ENCODE peak calls at places on chromosomes 2 and 18, in ten cellular contexts. L, I, Z, E, Q, T, J, G, V and H are unnamed samples.
A peak's percentile ranks its signal among the peaks of the same experiment; 100 is the strongest.

GRCh38 chr2:215764441-215765048 is 248.8 kb downstream of the MREG start:
- DNase-seq in L (peak; percentile 58), I (no peak), Z (no peak), E (no peak), Q (no peak), T (no peak), J (no peak), G (no peak), V (peak; percentile 89), H (no peak)

GRCh38 chr2:138180691-138181386 is 216.6 kb downstream of the HNMT start:
- DNase-seq in L (peak; percentile 10), I (no peak), Z (peak; percentile 29), E (no peak), Q (no peak), T (no peak), J (no peak), G (no peak), V (no peak), H (no peak)

GRCh38 chr2:3532941-3533340 is 13.6 kb upstream of the ADI1 start:
- DNase-seq in L (no peak), I (no peak), Z (no peak), E (no peak), Q (no peak), T (no peak), J (no peak), G (no peak), V (no peak), H (no peak)

GRCh38 chr2:240480834-240481623 is 45.6 kb downstream of the GPC1 start:
- DNase-seq in L (no peak), I (no peak), Z (no peak), E (no peak), Q (no peak), T (no peak), J (no peak), G (no peak), V (no peak), H (peak; percentile 55)

GRCh38 chr2:173866858-173867620 is 98.1 kb downstream of the SP3 start:
- DNase-seq in L (no peak), I (no peak), Z (peak; percentile 13), E (no peak), Q (no peak), T (no peak), J (no peak), G (peak; percentile 8), V (no peak), H (no peak)

GRCh38 chr2:133434962-133435668 is 133.1 kb downstream of the NCKAP5 start:
- DNase-seq in L (peak; percentile 65), I (no peak), Z (no peak), E (no peak), Q (peak; percentile 89), T (no peak), J (no peak), G (no peak), V (peak; percentile 88), H (no peak)

GRCh38 chr18:78754311-78755043 is 225.1 kb upstream of the SALL3 start:
- DNase-seq in L (no peak), I (no peak), Z (no peak), E (no peak), Q (peak; percentile 3), T (no peak), J (no peak), G (no peak), V (no peak), H (no peak)

GRCh38 chr18:21303913-21304312 is 61.9 kb downstream of the GREB1L start:
- DNase-seq in L (peak; percentile 44), I (no peak), Z (no peak), E (no peak), Q (no peak), T (no peak), J (peak; percentile 72), G (no peak), V (peak; percentile 29), H (no peak)

GRCh38 chr18:60117321-60117720 is 217.5 kb downstream of the PMAIP1 start:
- DNase-seq in L (no peak), I (no peak), Z (no peak), E (no peak), Q (no peak), T (no peak), J (no peak), G (no peak), V (no peak), H (no peak)

GRCh38 chr2:219309278-219309677 is at the start of gene PTPRN:
- DNase-seq in L (no peak), I (no peak), Z (peak; percentile 87), E (no peak), Q (peak; percentile 92), T (no peak), J (no peak), G (no peak), V (peak; percentile 79), H (no peak)

GRCh38 chr18:3194947-3195612 is 24.7 kb downstream of the MYOM1 start:
- DNase-seq in L (no peak), I (no peak), Z (no peak), E (no peak), Q (no peak), T (no peak), J (no peak), G (no peak), V (no peak), H (no peak)

GRCh38 chr2:221467610-221468009 is 104.5 kb downstream of the EPHA4 start:
- DNase-seq in L (no peak), I (no peak), Z (no peak), E (no peak), Q (no peak), T (no peak), J (no peak), G (no peak), V (peak; percentile 65), H (no peak)

GRCh38 chr2:224646242-224646846 is 61.2 kb upstream of the CUL3 start:
- DNase-seq in L (peak; percentile 60), I (peak; percentile 5), Z (peak; percentile 42), E (no peak), Q (peak; percentile 27), T (no peak), J (peak; percentile 38), G (no peak), V (no peak), H (no peak)

GRCh38 chr2:149585317-149585885 is 2.2 kb downstream of the MMADHC start:
- DNase-seq in L (no peak), I (no peak), Z (no peak), E (no peak), Q (no peak), T (no peak), J (no peak), G (no peak), V (no peak), H (no peak)

GRCh38 chr2:164746713-164747112 is 94.9 kb downstream of the COBLL1 start:
- DNase-seq in L (no peak), I (no peak), Z (no peak), E (no peak), Q (no peak), T (no peak), J (no peak), G (no peak), V (no peak), H (no peak)

GRCh38 chr18:48800479-48800876 is 150.3 kb downstream of the SMAD7 start:
- DNase-seq in L (no peak), I (no peak), Z (no peak), E (no peak), Q (peak; percentile 4), T (peak; percentile 10), J (no peak), G (no peak), V (no peak), H (peak; percentile 57)

GRCh38 chr2:107218208-107218607 is 332.2 kb upstream of the ST6GAL2 start:
- DNase-seq in L (no peak), I (no peak), Z (no peak), E (no peak), Q (no peak), T (no peak), J (no peak), G (no peak), V (no peak), H (no peak)

GRCh38 chr2:241118727-241119505 is 16.8 kb upstream of the MTERF4 start:
- DNase-seq in L (no peak), I (no peak), Z (no peak), E (no peak), Q (no peak), T (no peak), J (no peak), G (no peak), V (no peak), H (no peak)

GRCh38 chr2:183898641-183899040 is 699.7 kb upstream of the ZNF804A start:
- DNase-seq in L (peak; percentile 30), I (no peak), Z (no peak), E (no peak), Q (no peak), T (no peak), J (no peak), G (no peak), V (peak; percentile 2), H (no peak)

GRCh38 chr2:45218298-45218697 is 209.0 kb upstream of the SIX2 start:
- DNase-seq in L (no peak), I (no peak), Z (no peak), E (no peak), Q (no peak), T (no peak), J (no peak), G (no peak), V (no peak), H (no peak)

GRCh38 chr2:232028631-232029030 is 67.1 kb downstream of the DIS3L2 start:
- DNase-seq in L (no peak), I (no peak), Z (no peak), E (no peak), Q (no peak), T (no peak), J (no peak), G (no peak), V (peak; percentile 30), H (no peak)

GRCh38 chr2:43176449-43176848 is 50.0 kb downstream of the ZFP36L2 start:
- DNase-seq in L (no peak), I (no peak), Z (no peak), E (no peak), Q (no peak), T (no peak), J (no peak), G (no peak), V (no peak), H (no peak)
- H3K27ac ChIP-seq in L (no peak overlapping the region), I (no peak overlapping the region), Z (no peak overlapping the region), E (peak overlapping the region; percentile 78), Q (no peak overlapping the region), T (no peak overlapping the region), J (no peak overlapping the region), G (no peak overlapping the region), V (no peak overlapping the region), H (no peak overlapping the region)

GRCh38 chr2:56741601-56742102 is 557.9 kb downstream of the CCDC85A start:
- DNase-seq in L (peak; percentile 93), I (peak; percentile 3), Z (no peak), E (no peak), Q (no peak), T (peak; percentile 25), J (peak; percentile 45), G (no peak), V (peak; percentile 97), H (peak; percentile 60)
- H3K27ac ChIP-seq in L (peak overlapping the region; percentile 78), I (no peak overlapping the region), Z (no peak overlapping the region), E (no peak overlapping the region), Q (no peak overlapping the region), T (peak overlapping the region; percentile 70), J (no peak overlapping the region), G (no peak overlapping the region), V (peak overlapping the region; percentile 91), H (no peak overlapping the region)

GRCh38 chr2:650343-651310 is 26.6 kb downstream of the TMEM18 start:
- DNase-seq in L (no peak), I (no peak), Z (no peak), E (no peak), Q (no peak), T (no peak), J (no peak), G (no peak), V (no peak), H (peak; percentile 55)
- H3K27ac ChIP-seq in L (no peak overlapping the region), I (no peak overlapping the region), Z (no peak overlapping the region), E (no peak overlapping the region), Q (no peak overlapping the region), T (no peak overlapping the region), J (no peak overlapping the region), G (no peak overlapping the region), V (no peak overlapping the region), H (no peak overlapping the region)

GRCh38 chr2:12005886-12006681 is 259.7 kb downstream of the LPIN1 start:
- DNase-seq in L (no peak), I (no peak), Z (peak; percentile 19), E (peak; percentile 38), Q (no peak), T (no peak), J (no peak), G (peak; percentile 20), V (peak; percentile 60), H (no peak)
- H3K27ac ChIP-seq in L (no peak overlapping the region), I (no peak overlapping the region), Z (peak overlapping the region; percentile 91), E (no peak overlapping the region), Q (no peak overlapping the region), T (no peak overlapping the region), J (no peak overlapping the region), G (no peak overlapping the region), V (no peak overlapping the region), H (no peak overlapping the region)